ENCODE peak calls at places on chromosomes 1 and 21, in four cellular contexts. O is A549, L is OCI-LY7, S is tibial nerve. T is an unnamed sample. For H3K4me1, the result is how much of the 10 kb centered on the place peaks cover.

GRCh38 chr1:244093265-244093638 is 42.2 kb downstream of the ZBTB18 start:
- DNase-seq in O (no peak), L (no peak), S (no peak), T (no peak)

GRCh38 chr1:92961131-92961895 is at the start of gene DIPK1A:
- DNase-seq in O (peak), L (peak), S (peak), T (no peak)

GRCh38 chr1:17297991-17298390 is 10.0 kb upstream of the PADI4 start:
- DNase-seq in O (no peak), L (no peak), S (no peak), T (no peak)

GRCh38 chr21:35249636-35250035 is 200.5 kb upstream of the RUNX1 start:
- DNase-seq in O (no peak), L (no peak), S (no peak), T (no peak)

GRCh38 chr1:17187065-17187464 is 17.9 kb upstream of the PADI1 start:
- DNase-seq in O (no peak), L (no peak), S (no peak), T (no peak)

GRCh38 chr1:203327684-203328457 is 22.6 kb downstream of the BTG2 start:
- DNase-seq in O (peak), L (no peak), S (peak), T (no peak)

GRCh38 chr1:107617456-107617855 is 347.5 kb downstream of the VAV3 start:
- DNase-seq in O (no peak), L (no peak), S (no peak), T (no peak)

GRCh38 chr1:3777078-3777547 is 4.6 kb downstream of the SMIM1 start:
- DNase-seq in O (no peak), L (no peak), S (no peak), T (no peak)

GRCh38 chr1:79197421-79197820 is 190.9 kb upstream of the ADGRL4 start:
- DNase-seq in O (peak), L (no peak), S (no peak), T (no peak)

GRCh38 chr1:47795102-47795501 is 202.1 kb downstream of the TRABD2B start:
- DNase-seq in O (no peak), L (no peak), S (no peak), T (no peak)

GRCh38 chr1:210584439-210585113 is 255.9 kb downstream of the HHAT start:
- DNase-seq in O (peak), L (peak), S (peak), T (peak)

GRCh38 chr1:115251856-115252255 is 86.2 kb downstream of the NGF start:
- DNase-seq in O (no peak), L (no peak), S (no peak), T (no peak)

GRCh38 chr21:29613021-29613420 is 314.3 kb downstream of the BACH1 start:
- DNase-seq in O (no peak), L (no peak), S (no peak), T (no peak)

GRCh38 chr1:198156111-198156744 is 570 bp upstream of the NEK7 start:
- DNase-seq in O (peak), L (peak), S (peak), T (peak)

GRCh38 chr1:925532-926421 is 2.1 kb downstream of the SAMD11 start:
- DNase-seq in O (peak), L (no peak), S (no peak), T (no peak)

GRCh38 chr1:236280438-236281285 is 1.1 kb downstream of the ERO1B start:
- DNase-seq in O (no peak), L (peak), S (no peak), T (no peak)

GRCh38 chr1:234885601-234886000 is 243.0 kb downstream of the TOMM20 start:
- DNase-seq in O (no peak), L (no peak), S (no peak), T (no peak)

GRCh38 chr1:82837261-82837660 is 1036.5 kb downstream of the ADGRL2 start:
- DNase-seq in O (no peak), L (no peak), S (no peak), T (no peak)

GRCh38 chr1:49318218-49318617 is 541.5 kb upstream of the BEND5 start:
- DNase-seq in O (no peak), L (no peak), S (no peak), T (no peak)

GRCh38 chr1:32250893-32251716 is at the start of gene LCK:
- DNase-seq in O (no peak), L (peak), S (no peak), T (no peak)

GRCh38 chr1:31095298-31095981 is 29.9 kb upstream of the PUM1 start:
- DNase-seq in O (no peak), L (no peak), S (no peak), T (no peak)
- H3K4me1 ChIP-seq in O (under half), L (under half), S (under half), T (under half)

DNA sequence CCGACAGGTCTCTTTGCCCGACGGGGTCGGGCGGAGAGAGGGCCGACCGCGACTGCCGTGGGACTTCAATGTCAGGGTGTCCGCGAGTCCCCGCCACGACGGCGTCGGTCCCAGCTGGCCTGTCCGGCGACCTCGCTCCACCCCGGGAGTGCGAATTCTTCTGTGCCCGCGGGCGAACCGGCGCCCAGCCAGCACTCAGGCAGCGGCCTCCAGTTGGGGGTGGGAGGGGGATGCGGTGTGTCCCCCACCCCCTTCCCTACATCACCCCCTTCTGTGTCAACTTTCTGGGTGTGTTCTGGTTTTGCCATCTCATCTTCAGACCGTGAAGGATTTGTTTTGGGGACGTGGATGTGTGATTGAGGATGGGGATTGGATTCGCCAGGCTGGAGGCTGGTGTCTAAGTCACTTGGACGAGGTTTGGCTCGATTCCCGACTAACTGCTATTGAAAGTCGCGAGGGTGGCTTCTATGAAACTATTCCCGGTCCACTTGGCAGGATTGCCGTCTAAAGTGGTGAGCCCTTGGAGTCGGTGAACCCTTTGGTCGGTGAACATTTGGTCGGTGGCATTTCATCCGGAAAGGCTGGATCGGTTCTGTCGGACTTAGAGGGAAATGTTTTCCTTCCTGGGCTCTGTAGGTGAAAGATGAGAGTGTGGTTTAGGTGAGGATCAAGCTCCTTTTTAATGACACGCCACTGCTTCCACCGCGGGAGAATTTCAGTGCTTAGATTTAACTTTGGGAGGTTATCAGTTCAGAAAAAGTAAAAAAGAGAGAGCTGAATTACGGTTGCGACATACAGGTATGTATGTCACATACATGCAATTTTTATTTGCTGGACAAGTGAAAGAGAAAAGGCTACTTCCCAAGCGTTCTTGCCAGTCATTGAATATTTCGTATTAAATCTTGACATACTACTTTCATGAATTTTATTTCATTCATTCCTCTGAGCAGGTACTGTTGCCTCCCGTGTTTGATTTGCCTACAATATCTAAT is 771 bp downstream of the ABCD3 start:
- DNase-seq in O (peak), L (peak), S (peak), T (no peak)
- H3K27ac ChIP-seq in O (peak), L (peak), S (peak), T (no peak)

GRCh38 chr1:171139890-171140289 is 45.2 kb upstream of the FMO2 start:
- DNase-seq in O (no peak), L (no peak), S (no peak), T (no peak)

GRCh38 chr1:171142081-171142450 is 43.0 kb upstream of the FMO2 start:
- DNase-seq in O (no peak), L (no peak), S (peak), T (no peak)

GRCh38 chr1:171142451-171143121 is 42.5 kb upstream of the FMO2 start:
- DNase-seq in O (no peak), L (no peak), S (no peak), T (no peak)

GRCh38 chr1:171140466-171140865 is 44.6 kb upstream of the FMO2 start:
- DNase-seq in O (no peak), L (no peak), S (peak), T (no peak)

DNA sequence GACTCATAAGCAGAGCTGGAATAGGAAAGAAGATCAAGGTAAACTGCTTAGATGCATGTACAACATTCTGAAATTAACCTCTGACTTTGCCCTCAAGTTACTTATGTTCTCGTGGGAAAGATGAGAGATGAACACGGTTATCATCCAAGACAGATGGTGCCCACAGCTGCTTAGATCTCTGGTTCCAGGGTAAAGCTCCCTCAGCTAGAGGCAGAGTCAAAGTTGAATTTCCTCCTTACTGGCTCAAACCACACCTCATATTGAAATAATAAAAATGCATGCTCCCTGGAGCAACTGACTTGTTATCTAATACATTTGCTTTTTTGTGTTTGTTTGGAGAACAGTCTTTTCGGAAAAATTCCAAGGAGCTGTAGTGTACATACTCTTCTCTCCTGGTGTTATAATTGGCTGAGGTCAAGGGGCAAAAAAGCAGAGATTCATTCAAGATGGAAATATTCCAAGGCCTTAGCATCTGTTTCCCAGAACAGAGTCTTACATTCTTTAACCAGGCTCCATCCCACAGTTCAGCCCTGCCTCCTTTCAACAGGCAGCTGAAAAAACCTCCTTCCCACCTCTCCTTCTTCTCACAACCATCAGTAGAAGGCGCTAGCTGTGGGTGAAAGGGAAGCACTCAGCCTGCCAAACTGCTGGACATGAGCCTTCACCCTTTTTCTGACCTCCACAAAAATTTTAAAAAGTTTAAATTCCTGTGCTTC is 43.6 kb upstream of the FMO2 start:
- DNase-seq in O (no peak), L (no peak), S (peak), T (no peak)
- H3K4me3 ChIP-seq in O (no peak), L (no peak), S (no peak), T (no peak)

GRCh38 chr1:94886361-94886760 is 40.5 kb downstream of the CNN3 start:
- DNase-seq in O (no peak), L (no peak), S (no peak), T (no peak)
- H3K4me1 ChIP-seq in O (under half), L (under half), S (under half), T (under half)

DNA sequence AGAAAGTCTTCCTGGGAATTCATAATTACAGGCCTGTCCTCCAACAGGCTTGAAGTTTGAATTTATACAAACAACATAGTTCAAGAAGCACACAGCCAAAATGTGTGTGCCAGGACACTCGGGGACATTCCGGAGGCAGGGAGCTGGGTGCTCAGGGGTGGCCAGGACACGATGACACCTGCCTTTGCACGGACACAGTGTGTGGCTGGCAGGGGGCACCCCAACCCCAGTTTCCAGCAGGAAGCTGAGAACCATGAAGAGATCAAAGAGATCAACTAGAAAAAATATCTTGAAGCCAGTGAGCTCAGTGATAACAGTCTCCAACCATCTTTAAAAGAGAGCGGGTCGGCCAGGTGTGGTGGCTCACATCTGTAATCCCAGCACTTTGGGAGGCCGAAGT is 32.5 kb upstream of the TRAPPC10 start:
- DNase-seq in O (no peak), L (no peak), S (no peak), T (no peak)
- H3K27ac ChIP-seq in O (no peak), L (no peak), S (no peak), T (no peak)

DNA sequence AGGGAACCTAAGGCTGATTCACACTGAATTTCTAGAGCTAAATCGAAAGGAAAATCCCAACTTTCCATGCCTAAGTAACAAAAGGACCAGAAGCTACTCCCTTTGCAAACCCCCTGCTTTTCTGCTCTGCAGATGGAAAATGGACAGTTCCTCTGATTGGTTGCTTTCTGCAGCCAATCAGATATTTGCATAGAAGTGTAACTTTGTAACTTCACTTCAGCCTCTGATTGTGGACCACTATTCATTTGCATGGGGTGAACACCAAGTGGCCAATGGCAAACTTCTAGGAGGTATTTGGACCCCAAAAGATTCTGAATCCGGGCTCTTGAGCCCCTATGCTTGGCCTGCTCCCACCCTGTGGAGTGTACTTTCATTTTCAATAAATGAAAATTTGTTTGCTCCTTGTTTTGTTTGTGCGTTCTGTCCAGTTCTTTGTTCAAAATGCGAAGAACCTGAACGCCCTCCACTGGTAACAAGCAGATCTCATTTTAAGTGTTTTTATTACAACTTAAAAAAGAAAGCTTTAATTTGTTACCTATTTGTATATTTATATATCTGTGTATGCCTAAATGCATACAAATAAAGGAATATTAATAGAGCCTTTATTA is 6.4 kb upstream of the GSTM4 start:
- DNase-seq in O (peak), L (no peak), S (no peak), T (no peak)
- H3K4me3 ChIP-seq in O (peak), L (no peak), S (peak), T (no peak)